ENCODE peak calls at places on chromosomes 5 and 9, in six cellular contexts. V is lower leg skin, R is AG09319, T is Kasumi-1, A is endothelial cell, G is retina. C is an unnamed sample.

GRCh38 chr9:81636280-81636653 is 53.1 kb downstream of the TLE1 start:
- DNase-seq in V (no peak), R (no peak), T (no peak), A (no peak), G (peak), C (no peak)

GRCh38 chr5:39513236-39513635 is 88.5 kb upstream of the DAB2 start:
- DNase-seq in V (no peak), R (no peak), T (no peak), A (no peak), G (no peak), C (no peak)

GRCh38 chr9:35112257-35113020 is 3.2 kb downstream of the ATOSB start:
- DNase-seq in V (peak), R (peak), T (no peak), A (no peak), G (no peak), C (no peak)

GRCh38 chr5:160230686-160231527 is 1.6 kb downstream of the FABP6 start:
- DNase-seq in V (no peak), R (peak), T (no peak), A (no peak), G (no peak), C (no peak)

GRCh38 chr5:61809651-61810050 is 477.6 kb downstream of the ZSWIM6 start:
- DNase-seq in V (no peak), R (no peak), T (no peak), A (no peak), G (no peak), C (no peak)

GRCh38 chr5:36403601-36404311 is 102.1 kb upstream of the RANBP3L start:
- DNase-seq in V (no peak), R (peak), T (peak), A (no peak), G (no peak), C (peak)

GRCh38 chr9:107734231-107735014 is 244.9 kb upstream of the KLF4 start:
- DNase-seq in V (no peak), R (peak), T (no peak), A (no peak), G (no peak), C (peak)

GRCh38 chr5:68994645-68995044 is 99.2 kb upstream of the SLC30A5 start:
- DNase-seq in V (no peak), R (no peak), T (no peak), A (no peak), G (no peak), C (no peak)

GRCh38 chr9:128910906-128911305 is 9.9 kb upstream of the PHYHD1 start:
- DNase-seq in V (no peak), R (no peak), T (no peak), A (no peak), G (no peak), C (no peak)

GRCh38 chr5:17024686-17025180 is 88.6 kb upstream of the MYO10 start:
- DNase-seq in V (no peak), R (no peak), T (no peak), A (no peak), G (no peak), C (no peak)

GRCh38 chr5:167899490-167899889 is 392.0 kb upstream of the WWC1 start:
- DNase-seq in V (no peak), R (no peak), T (no peak), A (no peak), G (peak), C (no peak)

GRCh38 chr5:106292654-106293053 is 1378.1 kb downstream of the EFNA5 start:
- DNase-seq in V (no peak), R (no peak), T (no peak), A (no peak), G (no peak), C (no peak)

GRCh38 chr5:9207820-9208418 is 338.0 kb downstream of the SEMA5A start:
- DNase-seq in V (no peak), R (no peak), T (peak), A (no peak), G (no peak), C (no peak)

GRCh38 chr9:98962181-98962560 is 18.5 kb downstream of the COL15A1 start:
- DNase-seq in V (no peak), R (peak), T (no peak), A (no peak), G (no peak), C (no peak)

GRCh38 chr5:148374693-148375360 is 8.9 kb upstream of the FBXO38 start:
- DNase-seq in V (no peak), R (no peak), T (peak), A (peak), G (peak), C (no peak)

GRCh38 chr5:149439899-149440655 is 61.0 kb upstream of the IL17B start:
- DNase-seq in V (no peak), R (no peak), T (peak), A (peak), G (no peak), C (peak)

C was measured in kidney.